ENCODE peak calls at places on chromosomes 2 and 18, in four cellular contexts. One of them, this sample, is unnamed.

GRCh38 chr2:100793982-100794381 is 26.0 kb upstream of the NPAS2 start:
- DNase-seq in uterus: no peak
- DNase-seq in astrocyte of the spinal cord: no peak
- DNase-seq in upper lobe of right lung: no peak
- DNase-seq in this sample: no peak

GRCh38 chr2:239538357-239539052 is 137.7 kb upstream of the HDAC4 start:
- DNase-seq in uterus: no peak
- DNase-seq in astrocyte of the spinal cord: no peak
- DNase-seq in upper lobe of right lung: peak
- DNase-seq in this sample: no peak

GRCh38 chr2:239905306-239905705 is 119.8 kb downstream of the NDUFA10 start:
- DNase-seq in uterus: no peak
- DNase-seq in astrocyte of the spinal cord: no peak
- DNase-seq in upper lobe of right lung: no peak
- DNase-seq in this sample: no peak

GRCh38 chr2:212794471-212794870 is 255.9 kb upstream of the ERBB4 start:
- DNase-seq in uterus: no peak
- DNase-seq in astrocyte of the spinal cord: no peak
- DNase-seq in upper lobe of right lung: no peak
- DNase-seq in this sample: no peak

GRCh38 chr2:40740419-40740818 is 288.5 kb upstream of the SLC8A1 start:
- DNase-seq in uterus: no peak
- DNase-seq in astrocyte of the spinal cord: no peak
- DNase-seq in upper lobe of right lung: no peak
- DNase-seq in this sample: no peak

GRCh38 chr2:31141513-31141912 is 3.3 kb upstream of the GALNT14 start:
- DNase-seq in uterus: no peak
- DNase-seq in astrocyte of the spinal cord: no peak
- DNase-seq in upper lobe of right lung: no peak
- DNase-seq in this sample: no peak

GRCh38 chr18:5890606-5891360 is 4.5 kb downstream of the TMEM200C start:
- DNase-seq in uterus: no peak
- DNase-seq in astrocyte of the spinal cord: no peak
- DNase-seq in upper lobe of right lung: peak
- DNase-seq in this sample: peak

GRCh38 chr2:151853070-151853758 is 25.0 kb upstream of the ARL5A start:
- DNase-seq in uterus: no peak
- DNase-seq in astrocyte of the spinal cord: no peak
- DNase-seq in upper lobe of right lung: no peak
- DNase-seq in this sample: no peak

GRCh38 chr2:156394033-156394741 is 42.0 kb upstream of the GPD2 start:
- DNase-seq in uterus: no peak
- DNase-seq in astrocyte of the spinal cord: no peak
- DNase-seq in upper lobe of right lung: no peak
- DNase-seq in this sample: no peak

GRCh38 chr2:28581312-28581711 is 85.5 kb downstream of the PLB1 start:
- DNase-seq in uterus: no peak
- DNase-seq in astrocyte of the spinal cord: no peak
- DNase-seq in upper lobe of right lung: no peak
- DNase-seq in this sample: no peak

GRCh38 chr2:140942284-140942683 is 1188.5 kb downstream of the LRP1B start:
- DNase-seq in uterus: no peak
- DNase-seq in astrocyte of the spinal cord: no peak
- DNase-seq in upper lobe of right lung: no peak
- DNase-seq in this sample: no peak

GRCh38 chr2:140947236-140947635 is 1183.6 kb downstream of the LRP1B start:
- DNase-seq in uterus: no peak
- DNase-seq in astrocyte of the spinal cord: no peak
- DNase-seq in upper lobe of right lung: no peak
- DNase-seq in this sample: no peak

GRCh38 chr2:140943867-140944266 is 1186.9 kb downstream of the LRP1B start:
- DNase-seq in uterus: no peak
- DNase-seq in astrocyte of the spinal cord: no peak
- DNase-seq in upper lobe of right lung: no peak
- DNase-seq in this sample: no peak
- TF ChIP-seq CTCF in uterus: no peak
- TF ChIP-seq CTCF in astrocyte of the spinal cord: no peak
- TF ChIP-seq CTCF in upper lobe of right lung: no peak
- TF ChIP-seq CTCF in this sample: no peak

GRCh38 chr2:145801210-145801609 is 1281.3 kb upstream of the ZEB2 start:
- DNase-seq in uterus: no peak
- DNase-seq in astrocyte of the spinal cord: no peak
- DNase-seq in upper lobe of right lung: no peak
- DNase-seq in this sample: no peak

GRCh38 chr2:145800201-145801091 is 1280.5 kb upstream of the ZEB2 start:
- DNase-seq in uterus: no peak
- DNase-seq in astrocyte of the spinal cord: no peak
- DNase-seq in upper lobe of right lung: no peak
- DNase-seq in this sample: no peak

GRCh38 chr2:145798419-145798818 is 1278.5 kb upstream of the ZEB2 start:
- DNase-seq in uterus: no peak
- DNase-seq in astrocyte of the spinal cord: no peak
- DNase-seq in upper lobe of right lung: no peak
- DNase-seq in this sample: no peak

GRCh38 chr2:145799595-145800108 is 1279.7 kb upstream of the ZEB2 start:
- DNase-seq in uterus: no peak
- DNase-seq in astrocyte of the spinal cord: no peak
- DNase-seq in upper lobe of right lung: no peak
- DNase-seq in this sample: no peak

GRCh38 chr2:145797692-145798091 is 1277.8 kb upstream of the ZEB2 start:
- DNase-seq in uterus: no peak
- DNase-seq in astrocyte of the spinal cord: no peak
- DNase-seq in upper lobe of right lung: no peak
- DNase-seq in this sample: no peak
- TF ChIP-seq CTCF in uterus: no peak
- TF ChIP-seq CTCF in astrocyte of the spinal cord: no peak
- TF ChIP-seq CTCF in upper lobe of right lung: no peak
- TF ChIP-seq CTCF in this sample: no peak

DNA sequence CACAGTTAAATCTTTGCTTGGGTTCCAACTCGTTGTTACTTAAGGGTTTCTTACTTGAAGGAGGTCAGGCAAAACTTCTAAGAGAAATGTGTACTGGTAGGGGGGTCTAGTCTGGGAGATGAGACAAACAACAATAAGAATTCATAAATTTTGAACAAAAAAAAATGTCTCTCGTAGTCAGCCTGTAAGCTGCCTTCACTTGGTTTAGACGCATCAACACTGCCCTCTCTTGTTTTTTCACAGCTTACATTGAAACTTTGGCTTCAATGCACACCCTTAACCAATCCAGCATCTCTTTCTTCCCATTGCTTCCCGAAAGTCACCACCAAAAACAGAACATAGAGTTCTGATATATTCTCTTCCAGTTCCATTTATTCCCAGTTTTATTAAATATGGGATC is 576.4 kb upstream of the PIK3C3 start:
- DNase-seq in uterus: no peak
- DNase-seq in astrocyte of the spinal cord: peak
- DNase-seq in upper lobe of right lung: no peak
- DNase-seq in this sample: no peak
- TF ChIP-seq CTCF in uterus: no peak
- TF ChIP-seq CTCF in astrocyte of the spinal cord: peak
- TF ChIP-seq CTCF in upper lobe of right lung: no peak
- TF ChIP-seq CTCF in this sample: peak

DNA sequence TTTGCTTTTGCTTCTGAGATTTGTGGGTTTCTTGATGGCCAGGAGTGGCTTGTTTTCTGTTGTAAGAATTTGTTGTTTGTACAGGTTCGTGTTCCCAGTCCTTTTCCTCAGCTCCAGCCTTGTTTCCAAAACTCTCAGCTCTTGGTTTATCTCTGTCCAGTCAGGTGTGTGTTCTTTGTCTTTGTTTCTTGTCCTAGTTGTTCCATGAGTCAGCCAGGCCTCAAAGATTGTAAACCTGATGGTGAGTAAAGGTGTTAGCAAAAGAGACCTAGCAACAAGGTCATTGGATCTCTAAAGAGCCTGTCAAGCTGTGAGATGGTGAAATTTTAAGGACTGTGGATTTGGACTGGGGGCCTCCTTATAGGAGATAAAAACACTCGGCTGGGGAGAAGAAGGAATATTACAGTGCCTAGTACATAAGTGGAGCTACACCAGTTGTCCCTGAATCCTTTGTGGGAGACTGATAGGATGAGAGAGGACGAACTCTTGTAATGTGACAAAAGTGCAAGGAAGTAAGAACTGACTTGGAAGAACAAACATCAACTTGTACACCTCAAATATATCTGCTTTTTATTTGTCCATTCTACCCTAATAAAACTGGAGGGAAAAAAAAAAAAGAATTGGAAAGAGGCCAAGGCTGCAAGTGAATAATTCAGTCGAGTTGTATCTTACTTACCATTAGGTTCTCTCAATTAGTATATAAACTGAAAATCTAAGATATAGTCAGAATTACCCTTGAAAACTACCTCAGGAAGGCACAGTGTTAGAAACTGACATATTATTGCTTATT is 37.1 kb downstream of the ITGA6 start:
- DNase-seq in uterus: no peak
- DNase-seq in astrocyte of the spinal cord: no peak
- DNase-seq in upper lobe of right lung: no peak
- DNase-seq in this sample: no peak
- TF ChIP-seq CTCF in uterus: no peak
- TF ChIP-seq CTCF in astrocyte of the spinal cord: no peak
- TF ChIP-seq CTCF in upper lobe of right lung: no peak
- TF ChIP-seq CTCF in this sample: no peak

DNA sequence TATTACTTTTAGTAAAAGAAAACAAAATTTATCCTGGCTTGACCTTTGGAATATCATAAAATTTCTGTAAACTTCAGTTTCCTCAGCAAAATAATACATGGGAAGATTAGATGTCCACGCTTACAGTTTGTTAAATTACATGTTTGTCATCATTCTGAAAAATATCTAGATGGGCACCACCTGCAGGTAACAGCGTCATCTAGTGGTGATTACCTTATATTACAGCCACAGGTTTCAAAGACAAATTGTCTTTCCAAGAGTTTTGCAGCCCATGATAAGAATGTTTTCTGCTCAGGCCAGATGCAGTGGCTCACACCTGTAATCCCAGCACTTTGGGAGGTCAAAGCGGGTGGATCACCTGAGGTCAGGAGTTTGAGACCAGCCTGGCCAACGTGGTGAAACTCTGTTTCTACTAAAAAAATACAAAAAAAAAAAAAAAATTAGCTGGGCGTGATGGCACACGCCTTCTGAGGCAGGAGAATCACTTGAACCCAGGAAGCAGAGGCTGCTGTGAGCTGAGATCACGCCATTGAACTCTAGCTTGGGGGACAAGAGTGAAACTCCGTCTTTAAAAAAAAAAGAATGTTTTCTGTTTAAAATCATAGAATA is 96.3 kb upstream of the RASGRP3 start:
- DNase-seq in uterus: no peak
- DNase-seq in astrocyte of the spinal cord: no peak
- DNase-seq in upper lobe of right lung: no peak
- DNase-seq in this sample: no peak
- TF ChIP-seq CTCF in uterus: peak
- TF ChIP-seq CTCF in astrocyte of the spinal cord: peak
- TF ChIP-seq CTCF in upper lobe of right lung: peak
- TF ChIP-seq CTCF in this sample: peak

GRCh38 chr2:95384854-95385569 is 17.5 kb upstream of the FAHD2A start:
- DNase-seq in uterus: no peak
- DNase-seq in astrocyte of the spinal cord: no peak
- DNase-seq in upper lobe of right lung: peak
- DNase-seq in this sample: no peak

GRCh38 chr2:95386031-95386430 is 16.5 kb upstream of the FAHD2A start:
- DNase-seq in uterus: no peak
- DNase-seq in astrocyte of the spinal cord: no peak
- DNase-seq in upper lobe of right lung: no peak
- DNase-seq in this sample: no peak

GRCh38 chr2:95387358-95387757 is 15.2 kb upstream of the FAHD2A start:
- DNase-seq in uterus: no peak
- DNase-seq in astrocyte of the spinal cord: no peak
- DNase-seq in upper lobe of right lung: peak
- DNase-seq in this sample: no peak

GRCh38 chr2:95383635-95384027 is 18.9 kb upstream of the FAHD2A start:
- DNase-seq in uterus: no peak
- DNase-seq in astrocyte of the spinal cord: no peak
- DNase-seq in upper lobe of right lung: no peak
- DNase-seq in this sample: no peak

DNA sequence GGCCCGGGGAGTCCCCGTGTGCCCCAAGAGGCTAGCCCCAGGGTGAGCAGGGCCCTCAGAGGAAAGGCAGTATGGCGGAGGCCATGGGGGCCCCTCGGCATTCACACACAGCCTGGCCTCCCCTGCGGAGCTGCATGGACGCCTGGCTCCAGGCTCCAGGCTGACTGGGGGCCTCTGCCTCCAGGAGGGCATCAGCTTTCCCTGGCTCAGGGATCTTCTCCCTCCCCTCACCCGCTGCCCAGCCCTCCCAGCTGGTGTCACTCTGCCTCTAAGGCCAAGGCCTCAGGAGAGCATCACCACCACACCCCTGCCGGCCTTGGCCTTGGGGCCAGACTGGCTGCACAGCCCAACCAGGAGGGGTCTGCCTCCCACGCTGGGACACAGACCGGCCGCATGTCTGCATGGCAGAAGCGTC is 16.9 kb upstream of the FAHD2A start:
- DNase-seq in uterus: no peak
- DNase-seq in astrocyte of the spinal cord: no peak
- DNase-seq in upper lobe of right lung: peak
- DNase-seq in this sample: no peak
- TF ChIP-seq CTCF in uterus: no peak
- TF ChIP-seq CTCF in astrocyte of the spinal cord: no peak
- TF ChIP-seq CTCF in upper lobe of right lung: no peak
- TF ChIP-seq CTCF in this sample: no peak

This sample was measured in GM13977.